ENCODE peak calls at places on chromosomes 16 and 17, in eight cellular contexts. One of them, this sample, is unnamed.

GRCh38 chr16:66382171-66382965 is 15.9 kb downstream of the CDH5 start:
- DNase-seq in nephron progenitor cell: no peak
- DNase-seq in ovary: no peak
- DNase-seq in astrocyte of the cerebellum: peak
- DNase-seq in A549: peak
- DNase-seq in fibroblast of mammary gland: peak
- DNase-seq in WTC11: peak
- DNase-seq in GM10248: no peak
- DNase-seq in this sample: no peak

GRCh38 chr17:37413875-37414519 is 7.3 kb downstream of the TADA2A start:
- DNase-seq in nephron progenitor cell: no peak
- DNase-seq in ovary: no peak
- DNase-seq in astrocyte of the cerebellum: no peak
- DNase-seq in A549: peak
- DNase-seq in fibroblast of mammary gland: peak
- DNase-seq in WTC11: no peak
- DNase-seq in GM10248: no peak
- DNase-seq in this sample: no peak

GRCh38 chr17:16521070-16521727 is 29.2 kb upstream of the LRRC75A start:
- DNase-seq in nephron progenitor cell: peak
- DNase-seq in ovary: peak
- DNase-seq in astrocyte of the cerebellum: peak
- DNase-seq in A549: peak
- DNase-seq in fibroblast of mammary gland: peak
- DNase-seq in WTC11: peak
- DNase-seq in GM10248: peak
- DNase-seq in this sample: peak

GRCh38 chr16:82152641-82153094 is 17.4 kb downstream of the MPHOSPH6 start:
- DNase-seq in nephron progenitor cell: no peak
- DNase-seq in ovary: no peak
- DNase-seq in astrocyte of the cerebellum: no peak
- DNase-seq in A549: peak
- DNase-seq in fibroblast of mammary gland: peak
- DNase-seq in WTC11: no peak
- DNase-seq in GM10248: no peak
- DNase-seq in this sample: no peak

GRCh38 chr17:16243811-16244567 is 27.0 kb downstream of the PIGL start:
- DNase-seq in nephron progenitor cell: no peak
- DNase-seq in ovary: no peak
- DNase-seq in astrocyte of the cerebellum: no peak
- DNase-seq in A549: no peak
- DNase-seq in fibroblast of mammary gland: no peak
- DNase-seq in WTC11: no peak
- DNase-seq in GM10248: no peak
- DNase-seq in this sample: no peak

GRCh38 chr16:8935989-8936388 is 27.7 kb downstream of the USP7 start:
- DNase-seq in nephron progenitor cell: no peak
- DNase-seq in ovary: no peak
- DNase-seq in astrocyte of the cerebellum: no peak
- DNase-seq in A549: peak
- DNase-seq in fibroblast of mammary gland: no peak
- DNase-seq in WTC11: peak
- DNase-seq in GM10248: no peak
- DNase-seq in this sample: no peak

GRCh38 chr16:27726621-27727275 is 176.8 kb downstream of the KATNIP start:
- DNase-seq in nephron progenitor cell: no peak
- DNase-seq in ovary: no peak
- DNase-seq in astrocyte of the cerebellum: no peak
- DNase-seq in A549: no peak
- DNase-seq in fibroblast of mammary gland: peak
- DNase-seq in WTC11: no peak
- DNase-seq in GM10248: no peak
- DNase-seq in this sample: no peak

GRCh38 chr17:50289268-50289667 is 15.0 kb downstream of the TMEM92 start:
- DNase-seq in nephron progenitor cell: no peak
- DNase-seq in ovary: peak
- DNase-seq in astrocyte of the cerebellum: no peak
- DNase-seq in A549: no peak
- DNase-seq in fibroblast of mammary gland: peak
- DNase-seq in WTC11: no peak
- DNase-seq in GM10248: no peak
- DNase-seq in this sample: no peak

GRCh38 chr17:60315650-60316049 is 76.3 kb downstream of the USP32 start:
- DNase-seq in nephron progenitor cell: no peak
- DNase-seq in ovary: no peak
- DNase-seq in astrocyte of the cerebellum: no peak
- DNase-seq in A549: peak
- DNase-seq in fibroblast of mammary gland: peak
- DNase-seq in WTC11: no peak
- DNase-seq in GM10248: no peak
- DNase-seq in this sample: no peak

GRCh38 chr16:86924537-86924936 is 346.2 kb downstream of the FOXL1 start:
- DNase-seq in nephron progenitor cell: no peak
- DNase-seq in ovary: no peak
- DNase-seq in astrocyte of the cerebellum: peak
- DNase-seq in A549: peak
- DNase-seq in fibroblast of mammary gland: peak
- DNase-seq in WTC11: no peak
- DNase-seq in GM10248: no peak
- DNase-seq in this sample: no peak

GRCh38 chr16:78396046-78396445 is 296.6 kb downstream of the WWOX start:
- DNase-seq in nephron progenitor cell: no peak
- DNase-seq in ovary: no peak
- DNase-seq in astrocyte of the cerebellum: no peak
- DNase-seq in A549: peak
- DNase-seq in fibroblast of mammary gland: no peak
- DNase-seq in WTC11: no peak
- DNase-seq in GM10248: no peak
- DNase-seq in this sample: no peak

GRCh38 chr17:63819585-63820537 is 7.4 kb upstream of the PSMC5 start:
- DNase-seq in nephron progenitor cell: no peak
- DNase-seq in ovary: no peak
- DNase-seq in astrocyte of the cerebellum: no peak
- DNase-seq in A549: no peak
- DNase-seq in fibroblast of mammary gland: no peak
- DNase-seq in WTC11: no peak
- DNase-seq in GM10248: no peak
- DNase-seq in this sample: peak

GRCh38 chr16:71396589-71396988 is 38.1 kb downstream of the CALB2 start:
- DNase-seq in nephron progenitor cell: peak
- DNase-seq in ovary: no peak
- DNase-seq in astrocyte of the cerebellum: no peak
- DNase-seq in A549: no peak
- DNase-seq in fibroblast of mammary gland: no peak
- DNase-seq in WTC11: no peak
- DNase-seq in GM10248: no peak
- DNase-seq in this sample: no peak

GRCh38 chr17:78613423-78613822 is 36.2 kb upstream of the DNAH17 start:
- DNase-seq in nephron progenitor cell: no peak
- DNase-seq in ovary: no peak
- DNase-seq in astrocyte of the cerebellum: no peak
- DNase-seq in A549: no peak
- DNase-seq in fibroblast of mammary gland: no peak
- DNase-seq in WTC11: no peak
- DNase-seq in GM10248: no peak
- DNase-seq in this sample: no peak

GRCh38 chr17:796609-797008 is 14.5 kb downstream of the MRM3 start:
- DNase-seq in nephron progenitor cell: no peak
- DNase-seq in ovary: no peak
- DNase-seq in astrocyte of the cerebellum: no peak
- DNase-seq in A549: no peak
- DNase-seq in fibroblast of mammary gland: no peak
- DNase-seq in WTC11: no peak
- DNase-seq in GM10248: no peak
- DNase-seq in this sample: no peak

GRCh38 chr16:67110136-67110847 is 551 bp downstream of the PHAF1 start:
- DNase-seq in nephron progenitor cell: no peak
- DNase-seq in ovary: no peak
- DNase-seq in astrocyte of the cerebellum: no peak
- DNase-seq in A549: no peak
- DNase-seq in fibroblast of mammary gland: no peak
- DNase-seq in WTC11: peak
- DNase-seq in GM10248: peak
- DNase-seq in this sample: peak

GRCh38 chr17:75737133-75737962 is 16.1 kb downstream of the ITGB4 start:
- DNase-seq in nephron progenitor cell: no peak
- DNase-seq in ovary: no peak
- DNase-seq in astrocyte of the cerebellum: no peak
- DNase-seq in A549: no peak
- DNase-seq in fibroblast of mammary gland: no peak
- DNase-seq in WTC11: no peak
- DNase-seq in GM10248: no peak
- DNase-seq in this sample: no peak

GRCh38 chr17:75733471-75733870 is 12.2 kb downstream of the ITGB4 start:
- DNase-seq in nephron progenitor cell: no peak
- DNase-seq in ovary: no peak
- DNase-seq in astrocyte of the cerebellum: no peak
- DNase-seq in A549: no peak
- DNase-seq in fibroblast of mammary gland: no peak
- DNase-seq in WTC11: no peak
- DNase-seq in GM10248: no peak
- DNase-seq in this sample: no peak

GRCh38 chr17:75734674-75735294 is 13.5 kb downstream of the ITGB4 start:
- DNase-seq in nephron progenitor cell: no peak
- DNase-seq in ovary: no peak
- DNase-seq in astrocyte of the cerebellum: no peak
- DNase-seq in A549: no peak
- DNase-seq in fibroblast of mammary gland: no peak
- DNase-seq in WTC11: no peak
- DNase-seq in GM10248: no peak
- DNase-seq in this sample: no peak

GRCh38 chr17:75738218-75738802 is 17.1 kb downstream of the ITGB4 start:
- DNase-seq in nephron progenitor cell: no peak
- DNase-seq in ovary: no peak
- DNase-seq in astrocyte of the cerebellum: no peak
- DNase-seq in A549: no peak
- DNase-seq in fibroblast of mammary gland: peak
- DNase-seq in WTC11: no peak
- DNase-seq in GM10248: peak
- DNase-seq in this sample: peak

GRCh38 chr17:75736173-75736835 is 15.0 kb downstream of the ITGB4 start:
- DNase-seq in nephron progenitor cell: no peak
- DNase-seq in ovary: no peak
- DNase-seq in astrocyte of the cerebellum: no peak
- DNase-seq in A549: no peak
- DNase-seq in fibroblast of mammary gland: no peak
- DNase-seq in WTC11: no peak
- DNase-seq in GM10248: no peak
- DNase-seq in this sample: no peak
- TF ChIP-seq CTCF in nephron progenitor cell: no peak
- TF ChIP-seq CTCF in ovary: no peak
- TF ChIP-seq CTCF in astrocyte of the cerebellum: no peak
- TF ChIP-seq CTCF in A549: no peak
- TF ChIP-seq CTCF in fibroblast of mammary gland: no peak
- TF ChIP-seq CTCF in WTC11: no peak
- TF ChIP-seq CTCF in GM10248: no peak
- TF ChIP-seq CTCF in this sample: no peak

DNA sequence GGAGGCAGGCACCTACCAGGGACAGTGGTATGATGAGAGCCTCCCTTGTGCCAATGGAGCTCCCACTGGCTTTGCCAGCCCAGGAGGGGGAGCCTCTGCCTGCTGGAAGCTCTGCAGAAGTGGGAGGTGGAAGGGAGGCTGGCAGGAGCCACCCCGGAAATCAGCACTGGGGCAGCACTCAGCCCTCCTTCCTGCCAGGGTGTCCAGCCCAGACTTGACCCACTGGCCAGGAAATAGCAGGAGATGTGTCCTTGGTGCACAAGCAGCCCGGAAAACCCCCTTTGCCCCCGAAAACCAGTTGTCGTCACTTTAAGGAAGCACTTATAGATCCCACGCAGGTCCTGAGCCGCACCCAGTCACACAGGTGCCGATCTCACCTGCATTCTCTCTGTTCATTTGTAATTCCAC is 49.3 kb upstream of the CACNG4 start:
- DNase-seq in nephron progenitor cell: no peak
- DNase-seq in ovary: no peak
- DNase-seq in astrocyte of the cerebellum: no peak
- DNase-seq in A549: peak
- DNase-seq in fibroblast of mammary gland: no peak
- DNase-seq in WTC11: peak
- DNase-seq in GM10248: no peak
- DNase-seq in this sample: no peak
- TF ChIP-seq CTCF in nephron progenitor cell: no peak
- TF ChIP-seq CTCF in ovary: no peak
- TF ChIP-seq CTCF in astrocyte of the cerebellum: peak
- TF ChIP-seq CTCF in A549: peak
- TF ChIP-seq CTCF in fibroblast of mammary gland: no peak
- TF ChIP-seq CTCF in WTC11: no peak
- TF ChIP-seq CTCF in GM10248: no peak
- TF ChIP-seq CTCF in this sample: no peak

DNA sequence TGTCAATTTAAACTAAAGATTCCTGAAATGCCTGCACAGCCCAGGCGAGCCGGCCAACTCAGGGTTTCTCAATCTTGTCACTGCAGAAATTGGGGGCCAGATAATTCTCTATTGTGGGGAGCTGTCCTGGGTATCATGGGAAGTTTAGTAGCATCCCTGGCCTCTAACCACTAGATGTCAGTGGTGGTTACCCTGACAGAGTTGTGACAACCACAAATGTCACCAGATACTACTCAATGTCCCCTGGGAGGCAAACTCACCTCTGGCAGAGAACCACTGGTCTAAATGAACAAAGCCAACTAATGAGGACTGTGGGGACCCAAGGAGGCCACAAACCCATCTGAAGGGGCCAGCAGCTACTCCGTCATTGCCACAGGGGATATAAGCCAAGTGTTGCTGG is 90.9 kb downstream of the MYH11 start:
- DNase-seq in nephron progenitor cell: peak
- DNase-seq in ovary: no peak
- DNase-seq in astrocyte of the cerebellum: no peak
- DNase-seq in A549: peak
- DNase-seq in fibroblast of mammary gland: peak
- DNase-seq in WTC11: peak
- DNase-seq in GM10248: peak
- DNase-seq in this sample: peak
- TF ChIP-seq CTCF in nephron progenitor cell: peak
- TF ChIP-seq CTCF in ovary: peak
- TF ChIP-seq CTCF in astrocyte of the cerebellum: peak
- TF ChIP-seq CTCF in A549: peak
- TF ChIP-seq CTCF in fibroblast of mammary gland: peak
- TF ChIP-seq CTCF in WTC11: peak
- TF ChIP-seq CTCF in GM10248: peak
- TF ChIP-seq CTCF in this sample: peak

DNA sequence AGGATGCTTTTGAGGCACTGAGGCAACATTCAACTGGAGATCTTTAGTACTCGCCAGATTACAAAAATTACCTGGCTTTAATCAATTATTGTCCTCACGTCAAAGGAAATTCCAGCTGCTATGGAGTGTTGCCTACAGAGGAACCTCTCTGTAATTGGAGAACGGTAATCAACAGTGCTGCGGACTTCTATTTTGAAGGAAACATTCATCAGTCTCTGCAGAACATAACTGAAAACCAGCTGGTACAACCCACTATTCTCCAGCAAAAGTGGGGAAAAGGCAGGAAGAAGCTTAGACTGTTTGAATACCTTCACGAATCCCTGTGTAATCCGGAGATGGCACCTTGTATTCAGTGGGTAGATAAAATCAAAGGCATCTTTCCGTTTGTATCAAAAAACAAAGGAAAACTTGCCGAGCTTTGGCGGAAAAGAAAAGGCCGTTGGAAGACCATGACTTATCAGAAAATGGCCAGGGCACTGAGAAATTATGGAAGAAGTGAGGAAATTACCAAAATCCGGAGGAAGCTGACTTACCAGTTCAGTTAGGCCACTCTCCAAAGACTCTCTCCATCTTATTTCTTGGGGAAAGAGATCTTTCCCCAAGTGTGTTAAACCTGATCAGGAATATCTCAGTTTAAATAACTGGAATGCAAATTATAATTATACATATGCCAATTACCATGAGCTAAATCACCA is 3.0 kb downstream of the SLC35G3 start:
- DNase-seq in nephron progenitor cell: no peak
- DNase-seq in ovary: no peak
- DNase-seq in astrocyte of the cerebellum: no peak
- DNase-seq in A549: no peak
- DNase-seq in fibroblast of mammary gland: no peak
- DNase-seq in WTC11: no peak
- DNase-seq in GM10248: no peak
- DNase-seq in this sample: no peak
- TF ChIP-seq CTCF in nephron progenitor cell: no peak
- TF ChIP-seq CTCF in ovary: no peak
- TF ChIP-seq CTCF in astrocyte of the cerebellum: no peak
- TF ChIP-seq CTCF in A549: no peak
- TF ChIP-seq CTCF in fibroblast of mammary gland: no peak
- TF ChIP-seq CTCF in WTC11: no peak
- TF ChIP-seq CTCF in GM10248: no peak
- TF ChIP-seq CTCF in this sample: no peak